ENCODE peak calls at places on chromosomes 2 and 18, in nine cellular contexts. One of them, this sample, is unnamed.

GRCh38 chr2:168490015-168490874 is 34.2 kb downstream of the CERS6 start:
- DNase-seq in right lobe of liver: no peak
- DNase-seq in ovary: no peak
- DNase-seq in hepatocyte: peak; percentile 44
- DNase-seq in PC-3: no peak
- DNase-seq in tibial artery: no peak
- DNase-seq in spleen: no peak
- DNase-seq in transverse colon: no peak
- DNase-seq in GM12878: peak; percentile 92
- DNase-seq in this sample: no peak

GRCh38 chr2:86382108-86382507 is 44.7 kb upstream of the REEP1 start:
- DNase-seq in right lobe of liver: no peak
- DNase-seq in ovary: no peak
- DNase-seq in hepatocyte: no peak
- DNase-seq in PC-3: no peak
- DNase-seq in tibial artery: no peak
- DNase-seq in spleen: no peak
- DNase-seq in transverse colon: no peak
- DNase-seq in GM12878: no peak
- DNase-seq in this sample: no peak

GRCh38 chr2:221569342-221570278 is 2.5 kb downstream of the EPHA4 start:
- DNase-seq in right lobe of liver: no peak
- DNase-seq in ovary: no peak
- DNase-seq in hepatocyte: no peak
- DNase-seq in PC-3: no peak
- DNase-seq in tibial artery: no peak
- DNase-seq in spleen: peak; percentile 28
- DNase-seq in transverse colon: no peak
- DNase-seq in GM12878: no peak
- DNase-seq in this sample: no peak

GRCh38 chr2:143397886-143398614 is 268.8 kb downstream of the ARHGAP15 start:
- DNase-seq in right lobe of liver: no peak
- DNase-seq in ovary: no peak
- DNase-seq in hepatocyte: no peak
- DNase-seq in PC-3: peak; percentile 62
- DNase-seq in tibial artery: no peak
- DNase-seq in spleen: no peak
- DNase-seq in transverse colon: no peak
- DNase-seq in GM12878: peak; percentile 4
- DNase-seq in this sample: no peak

GRCh38 chr2:189580662-189581353 is at the start of gene SLC40A1:
- DNase-seq in right lobe of liver: peak; percentile 93
- DNase-seq in ovary: peak; percentile 88
- DNase-seq in hepatocyte: peak; percentile 95
- DNase-seq in PC-3: peak; percentile 61
- DNase-seq in tibial artery: peak; percentile 93
- DNase-seq in spleen: peak; percentile 94
- DNase-seq in transverse colon: peak; percentile 83
- DNase-seq in GM12878: no peak
- DNase-seq in this sample: peak; percentile 70

GRCh38 chr2:194103941-194104655 is 1552.9 kb upstream of the SLC39A10 start:
- DNase-seq in right lobe of liver: no peak
- DNase-seq in ovary: no peak
- DNase-seq in hepatocyte: no peak
- DNase-seq in PC-3: no peak
- DNase-seq in tibial artery: no peak
- DNase-seq in spleen: no peak
- DNase-seq in transverse colon: no peak
- DNase-seq in GM12878: no peak
- DNase-seq in this sample: no peak

GRCh38 chr2:159497256-159497655 is 119.1 kb downstream of the BAZ2B start:
- DNase-seq in right lobe of liver: no peak
- DNase-seq in ovary: no peak
- DNase-seq in hepatocyte: peak; percentile 41
- DNase-seq in PC-3: peak; percentile 90
- DNase-seq in tibial artery: no peak
- DNase-seq in spleen: no peak
- DNase-seq in transverse colon: no peak
- DNase-seq in GM12878: no peak
- DNase-seq in this sample: no peak

GRCh38 chr2:96730212-96730611 is 9.7 kb downstream of the LMAN2L start:
- DNase-seq in right lobe of liver: no peak
- DNase-seq in ovary: no peak
- DNase-seq in hepatocyte: no peak
- DNase-seq in PC-3: no peak
- DNase-seq in tibial artery: no peak
- DNase-seq in spleen: no peak
- DNase-seq in transverse colon: no peak
- DNase-seq in GM12878: no peak
- DNase-seq in this sample: no peak

GRCh38 chr2:226763320-226763719 is 36.3 kb downstream of the IRS1 start:
- DNase-seq in right lobe of liver: no peak
- DNase-seq in ovary: no peak
- DNase-seq in hepatocyte: no peak
- DNase-seq in PC-3: no peak
- DNase-seq in tibial artery: no peak
- DNase-seq in spleen: no peak
- DNase-seq in transverse colon: no peak
- DNase-seq in GM12878: no peak
- DNase-seq in this sample: no peak

GRCh38 chr2:209476367-209477191 is 52.7 kb downstream of the MAP2 start:
- DNase-seq in right lobe of liver: no peak
- DNase-seq in ovary: no peak
- DNase-seq in hepatocyte: peak; percentile 43
- DNase-seq in PC-3: no peak
- DNase-seq in tibial artery: no peak
- DNase-seq in spleen: no peak
- DNase-seq in transverse colon: no peak
- DNase-seq in GM12878: no peak
- DNase-seq in this sample: no peak

GRCh38 chr2:38653715-38654494 is 12.0 kb upstream of the GALM start:
- DNase-seq in right lobe of liver: no peak
- DNase-seq in ovary: no peak
- DNase-seq in hepatocyte: peak; percentile 20
- DNase-seq in PC-3: no peak
- DNase-seq in tibial artery: no peak
- DNase-seq in spleen: no peak
- DNase-seq in transverse colon: no peak
- DNase-seq in GM12878: peak; percentile 48
- DNase-seq in this sample: no peak

GRCh38 chr2:230891108-230891507 is 26.4 kb downstream of the ITM2C start:
- DNase-seq in right lobe of liver: peak; percentile 16
- DNase-seq in ovary: no peak
- DNase-seq in hepatocyte: no peak
- DNase-seq in PC-3: no peak
- DNase-seq in tibial artery: no peak
- DNase-seq in spleen: peak; percentile 27
- DNase-seq in transverse colon: no peak
- DNase-seq in GM12878: no peak
- DNase-seq in this sample: no peak

GRCh38 chr2:12817870-12818269 is 101.1 kb downstream of the TRIB2 start:
- DNase-seq in right lobe of liver: no peak
- DNase-seq in ovary: no peak
- DNase-seq in hepatocyte: no peak
- DNase-seq in PC-3: no peak
- DNase-seq in tibial artery: no peak
- DNase-seq in spleen: no peak
- DNase-seq in transverse colon: no peak
- DNase-seq in GM12878: no peak
- DNase-seq in this sample: no peak

GRCh38 chr2:241892299-241893137 is 23.0 kb downstream of the RTP5 start:
- DNase-seq in right lobe of liver: peak; percentile 67
- DNase-seq in ovary: peak; percentile 50
- DNase-seq in hepatocyte: no peak
- DNase-seq in PC-3: no peak
- DNase-seq in tibial artery: peak; percentile 60
- DNase-seq in spleen: peak; percentile 65
- DNase-seq in transverse colon: no peak
- DNase-seq in GM12878: no peak
- DNase-seq in this sample: no peak

GRCh38 chr2:233353769-233354499 is at the start of gene DGKD:
- DNase-seq in right lobe of liver: peak; percentile 72
- DNase-seq in ovary: peak; percentile 83
- DNase-seq in hepatocyte: peak; percentile 86
- DNase-seq in PC-3: peak; percentile 58
- DNase-seq in tibial artery: no peak
- DNase-seq in spleen: peak; percentile 95
- DNase-seq in transverse colon: peak; percentile 73
- DNase-seq in GM12878: no peak
- DNase-seq in this sample: peak; percentile 62

GRCh38 chr2:50476174-50476573 is 555.8 kb downstream of the NRXN1 start:
- DNase-seq in right lobe of liver: no peak
- DNase-seq in ovary: no peak
- DNase-seq in hepatocyte: no peak
- DNase-seq in PC-3: no peak
- DNase-seq in tibial artery: no peak
- DNase-seq in spleen: no peak
- DNase-seq in transverse colon: no peak
- DNase-seq in GM12878: no peak
- DNase-seq in this sample: no peak

DNA sequence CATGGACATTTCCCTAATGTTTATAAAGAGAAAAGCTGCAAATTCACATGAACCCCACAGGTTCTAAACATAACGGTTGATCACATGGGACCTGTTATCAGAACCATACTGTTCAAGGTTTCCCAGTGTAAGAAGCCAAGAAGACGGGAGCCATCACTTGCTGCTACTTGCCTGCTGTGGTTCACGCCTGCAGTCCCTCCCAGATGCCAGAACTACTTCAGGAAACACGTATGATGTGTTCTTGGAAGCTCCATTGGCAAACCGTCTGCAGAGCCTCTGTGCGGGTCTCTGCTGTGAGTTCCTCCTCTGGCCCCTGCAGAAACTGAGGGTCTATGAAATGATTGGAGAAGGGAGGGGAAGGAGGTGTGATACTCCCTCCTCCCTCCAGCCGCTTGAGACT is 75.2 kb downstream of the CABLES1 start:
- DNase-seq in right lobe of liver: no peak
- DNase-seq in ovary: no peak
- DNase-seq in hepatocyte: no peak
- DNase-seq in PC-3: no peak
- DNase-seq in tibial artery: no peak
- DNase-seq in spleen: no peak
- DNase-seq in transverse colon: no peak
- DNase-seq in GM12878: no peak
- DNase-seq in this sample: no peak
- H3K27ac ChIP-seq in right lobe of liver: no peak overlapping the region
- H3K27ac ChIP-seq in ovary: no peak overlapping the region
- H3K27ac ChIP-seq in hepatocyte: no peak overlapping the region
- H3K27ac ChIP-seq in PC-3: no peak overlapping the region
- H3K27ac ChIP-seq in tibial artery: no peak overlapping the region
- H3K27ac ChIP-seq in spleen: no peak overlapping the region
- H3K27ac ChIP-seq in transverse colon: no peak overlapping the region
- H3K27ac ChIP-seq in GM12878: no peak overlapping the region
- H3K27ac ChIP-seq in this sample: no peak overlapping the region

DNA sequence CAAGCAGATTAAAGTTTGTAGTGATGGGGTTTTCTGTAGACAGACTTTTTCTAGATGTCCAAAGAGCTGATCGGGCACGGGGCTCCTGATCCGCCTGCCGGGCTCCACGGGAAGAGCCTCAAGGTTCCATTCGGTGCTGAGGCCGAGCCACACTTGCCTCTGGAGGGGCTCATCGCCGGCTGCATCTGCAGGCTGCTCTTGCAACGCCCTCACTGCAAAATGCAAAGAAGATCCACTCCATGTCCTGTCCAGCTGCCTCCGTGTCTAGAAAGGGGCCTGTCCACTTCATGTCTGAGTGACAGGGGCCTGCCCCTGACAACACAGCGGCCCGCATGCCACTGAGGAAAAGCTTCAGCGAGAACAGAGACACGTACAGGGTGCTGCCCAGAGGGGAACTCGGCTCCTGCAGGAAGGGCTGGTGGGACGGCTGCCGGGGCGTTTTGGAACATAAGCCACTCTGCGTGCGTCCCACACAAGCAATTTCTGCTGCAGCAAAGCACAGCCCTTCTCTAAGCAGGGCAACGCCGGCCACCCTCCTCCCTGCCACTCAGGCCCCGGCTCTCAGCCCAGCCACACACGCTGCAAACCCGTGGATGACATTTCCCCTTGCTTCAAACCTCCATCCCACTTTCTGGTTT is 53.6 kb upstream of the CTDP1 start:
- DNase-seq in right lobe of liver: no peak
- DNase-seq in ovary: peak; percentile 14
- DNase-seq in hepatocyte: no peak
- DNase-seq in PC-3: no peak
- DNase-seq in tibial artery: peak; percentile 51
- DNase-seq in spleen: peak; percentile 71
- DNase-seq in transverse colon: no peak
- DNase-seq in GM12878: no peak
- DNase-seq in this sample: no peak
- H3K4me3 ChIP-seq in right lobe of liver: no peak overlapping the region
- H3K4me3 ChIP-seq in ovary: no peak overlapping the region
- H3K4me3 ChIP-seq in hepatocyte: no peak overlapping the region
- H3K4me3 ChIP-seq in PC-3: no peak overlapping the region
- H3K4me3 ChIP-seq in tibial artery: no peak overlapping the region
- H3K4me3 ChIP-seq in spleen: no peak overlapping the region
- H3K4me3 ChIP-seq in transverse colon: no peak overlapping the region
- H3K4me3 ChIP-seq in GM12878: no peak overlapping the region
- H3K4me3 ChIP-seq in this sample: no peak overlapping the region

DNA sequence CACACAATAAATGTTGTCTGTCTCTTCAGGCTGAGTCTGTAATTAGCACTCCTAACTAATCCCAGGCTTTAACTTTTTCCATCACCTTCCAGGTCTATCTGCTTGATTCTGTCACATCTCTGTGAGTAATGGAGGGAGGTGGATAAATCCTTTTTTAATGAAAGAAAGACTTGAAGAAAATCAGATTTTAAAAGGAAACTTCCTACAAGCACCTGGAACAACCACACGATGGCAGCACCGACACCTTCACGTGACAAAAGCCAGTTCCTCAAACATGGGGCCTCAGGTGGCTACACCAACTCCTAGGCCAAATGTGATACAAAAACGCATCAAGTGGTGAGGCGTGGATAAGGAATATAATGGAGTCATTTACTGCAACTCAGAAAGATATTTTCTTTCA is 41.8 kb downstream of the TGFBRAP1 start:
- DNase-seq in right lobe of liver: no peak
- DNase-seq in ovary: no peak
- DNase-seq in hepatocyte: peak; percentile 46
- DNase-seq in PC-3: peak; percentile 47
- DNase-seq in tibial artery: no peak
- DNase-seq in spleen: no peak
- DNase-seq in transverse colon: peak; percentile 25
- DNase-seq in GM12878: peak; percentile 4
- DNase-seq in this sample: no peak
- TF ChIP-seq CTCF in right lobe of liver: peak; percentile 40
- TF ChIP-seq CTCF in ovary: no peak
- TF ChIP-seq CTCF in hepatocyte: peak; percentile 48
- TF ChIP-seq CTCF in PC-3: peak; percentile 61
- TF ChIP-seq CTCF in tibial artery: peak; percentile 10
- TF ChIP-seq CTCF in spleen: no peak
- TF ChIP-seq CTCF in transverse colon: peak; percentile 35
- TF ChIP-seq CTCF in GM12878: peak; percentile 53
- TF ChIP-seq CTCF in this sample: peak; percentile 44

DNA sequence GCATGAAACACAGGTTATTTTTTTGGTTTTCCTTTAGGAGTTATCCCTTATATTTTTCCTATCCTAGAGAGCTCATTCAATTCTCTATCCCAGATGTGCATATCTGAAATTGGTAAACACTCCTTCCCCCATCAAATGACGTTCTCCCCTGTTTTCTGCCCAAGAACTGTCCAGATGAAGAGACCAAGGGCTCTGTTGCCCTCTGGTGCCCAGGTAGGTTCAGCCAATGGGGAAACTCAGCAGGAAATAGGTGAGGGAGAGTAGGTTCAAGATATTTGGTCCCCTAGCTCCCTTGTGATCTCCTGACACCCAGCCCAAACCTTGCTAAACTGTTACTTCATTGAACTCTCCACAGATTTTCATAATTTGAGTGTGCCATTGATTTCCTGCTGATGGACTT is 14.1 kb upstream of the INO80C start:
- DNase-seq in right lobe of liver: no peak
- DNase-seq in ovary: no peak
- DNase-seq in hepatocyte: no peak
- DNase-seq in PC-3: peak; percentile 3
- DNase-seq in tibial artery: no peak
- DNase-seq in spleen: no peak
- DNase-seq in transverse colon: no peak
- DNase-seq in GM12878: no peak
- DNase-seq in this sample: no peak
- H3K27ac ChIP-seq in right lobe of liver: no peak overlapping the region
- H3K27ac ChIP-seq in ovary: no peak overlapping the region
- H3K27ac ChIP-seq in hepatocyte: no peak overlapping the region
- H3K27ac ChIP-seq in PC-3: no peak overlapping the region
- H3K27ac ChIP-seq in tibial artery: no peak overlapping the region
- H3K27ac ChIP-seq in spleen: no peak overlapping the region
- H3K27ac ChIP-seq in transverse colon: no peak overlapping the region
- H3K27ac ChIP-seq in GM12878: no peak overlapping the region
- H3K27ac ChIP-seq in this sample: no peak overlapping the region